ENCODE peak calls at places on chromosome 19, in five cellular contexts. One of them, this sample, is unnamed.

GRCh38 chr19:2193807-2194206 is 30.1 kb downstream of the DOT1L start:
- DNase-seq in Calu3: no peak
- DNase-seq in CD4-positive, alpha-beta T cell: no peak
- DNase-seq in cardiac muscle cell: no peak
- DNase-seq in breast epithelium: no peak
- DNase-seq in this sample: no peak

GRCh38 chr19:1736280-1736679 is 17.0 kb upstream of the ONECUT3 start:
- DNase-seq in Calu3: no peak
- DNase-seq in cardiac muscle cell: no peak
- DNase-seq in CD4-positive, alpha-beta T cell: no peak
- DNase-seq in breast epithelium: no peak
- DNase-seq in this sample: no peak

GRCh38 chr19:19510432-19510831 is 4.9 kb downstream of the TSSK6 start:
- DNase-seq in cardiac muscle cell: peak; percentile 20
- DNase-seq in CD4-positive, alpha-beta T cell: no peak
- DNase-seq in breast epithelium: no peak
- DNase-seq in Calu3: no peak
- DNase-seq in this sample: no peak

GRCh38 chr19:1122972-1123363 is 19.2 kb downstream of the GPX4 start:
- DNase-seq in CD4-positive, alpha-beta T cell: no peak
- DNase-seq in Calu3: peak; percentile 88
- DNase-seq in breast epithelium: no peak
- DNase-seq in cardiac muscle cell: peak; percentile 86
- DNase-seq in this sample: no peak

GRCh38 chr19:3048190-3048533 is 14.1 kb downstream of the TLE5 start:
- DNase-seq in breast epithelium: no peak
- DNase-seq in CD4-positive, alpha-beta T cell: no peak
- DNase-seq in cardiac muscle cell: no peak
- DNase-seq in Calu3: no peak
- DNase-seq in this sample: no peak

GRCh38 chr19:29871143-29871542 is 59.4 kb downstream of the CCNE1 start:
- DNase-seq in cardiac muscle cell: no peak
- DNase-seq in Calu3: no peak
- DNase-seq in CD4-positive, alpha-beta T cell: no peak
- DNase-seq in breast epithelium: no peak
- DNase-seq in this sample: no peak

GRCh38 chr19:29260477-29261317 is 47.7 kb upstream of the UQCRFS1 start:
- DNase-seq in breast epithelium: no peak
- DNase-seq in Calu3: peak; percentile 40
- DNase-seq in cardiac muscle cell: peak; percentile 40
- DNase-seq in CD4-positive, alpha-beta T cell: no peak
- DNase-seq in this sample: peak; percentile 23

GRCh38 chr19:19463348-19464117 is 51.8 kb downstream of the TSSK6 start:
- DNase-seq in cardiac muscle cell: peak; percentile 68
- DNase-seq in CD4-positive, alpha-beta T cell: no peak
- DNase-seq in Calu3: no peak
- DNase-seq in breast epithelium: no peak
- DNase-seq in this sample: no peak

GRCh38 chr19:46489445-46490272 is 6.0 kb downstream of the PNMA8B start:
- DNase-seq in cardiac muscle cell: peak; percentile 81
- DNase-seq in CD4-positive, alpha-beta T cell: no peak
- DNase-seq in Calu3: no peak
- DNase-seq in breast epithelium: no peak
- DNase-seq in this sample: no peak

GRCh38 chr19:13156968-13157882 is 7.0 kb downstream of the IER2 start:
- DNase-seq in breast epithelium: no peak
- DNase-seq in cardiac muscle cell: no peak
- DNase-seq in CD4-positive, alpha-beta T cell: no peak
- DNase-seq in Calu3: no peak
- DNase-seq in this sample: no peak

GRCh38 chr19:41367848-41368301 is 3.9 kb upstream of the B9D2 start:
- DNase-seq in cardiac muscle cell: peak; percentile 93
- DNase-seq in breast epithelium: no peak
- DNase-seq in CD4-positive, alpha-beta T cell: no peak
- DNase-seq in Calu3: peak; percentile 46
- DNase-seq in this sample: no peak

GRCh38 chr19:40611096-40611495 is 9.9 kb downstream of the LTBP4 start:
- DNase-seq in Calu3: no peak
- DNase-seq in breast epithelium: no peak
- DNase-seq in CD4-positive, alpha-beta T cell: no peak
- DNase-seq in cardiac muscle cell: no peak
- DNase-seq in this sample: no peak

GRCh38 chr19:50749490-50749889 is 20.8 kb upstream of the GPR32 start:
- DNase-seq in breast epithelium: no peak
- DNase-seq in CD4-positive, alpha-beta T cell: no peak
- DNase-seq in Calu3: no peak
- DNase-seq in cardiac muscle cell: no peak
- DNase-seq in this sample: no peak

GRCh38 chr19:50387176-50387867 is 3.2 kb downstream of the POLD1 start:
- DNase-seq in breast epithelium: no peak
- DNase-seq in Calu3: no peak
- DNase-seq in CD4-positive, alpha-beta T cell: no peak
- DNase-seq in cardiac muscle cell: peak; percentile 47
- DNase-seq in this sample: no peak

GRCh38 chr19:7149956-7150705 is 80.6 kb downstream of the ZNF557 start:
- DNase-seq in Calu3: no peak
- DNase-seq in cardiac muscle cell: no peak
- DNase-seq in breast epithelium: no peak
- DNase-seq in CD4-positive, alpha-beta T cell: no peak
- DNase-seq in this sample: no peak

GRCh38 chr19:28633223-28634030 is 579.5 kb downstream of the UQCRFS1 start:
- DNase-seq in breast epithelium: no peak
- DNase-seq in CD4-positive, alpha-beta T cell: peak; percentile 3
- DNase-seq in cardiac muscle cell: peak; percentile 77
- DNase-seq in Calu3: peak; percentile 68
- DNase-seq in this sample: peak; percentile 54

GRCh38 chr19:31232220-31232619 is 117.0 kb downstream of the TSHZ3 start:
- DNase-seq in cardiac muscle cell: no peak
- DNase-seq in Calu3: no peak
- DNase-seq in breast epithelium: no peak
- DNase-seq in CD4-positive, alpha-beta T cell: no peak
- DNase-seq in this sample: no peak

GRCh38 chr19:53002479-53002878 is 11.2 kb upstream of the ERVV-1 start:
- DNase-seq in Calu3: no peak
- DNase-seq in CD4-positive, alpha-beta T cell: no peak
- DNase-seq in cardiac muscle cell: no peak
- DNase-seq in breast epithelium: no peak
- DNase-seq in this sample: no peak

GRCh38 chr19:40763963-40764362 is 11.4 kb upstream of the MIA start:
- DNase-seq in CD4-positive, alpha-beta T cell: no peak
- DNase-seq in cardiac muscle cell: no peak
- DNase-seq in Calu3: no peak
- DNase-seq in breast epithelium: no peak
- DNase-seq in this sample: no peak

GRCh38 chr19:801030-801860 is 4.0 kb downstream of the PTBP1 start:
- DNase-seq in Calu3: peak; percentile 38
- DNase-seq in CD4-positive, alpha-beta T cell: no peak
- DNase-seq in cardiac muscle cell: peak; percentile 70
- DNase-seq in breast epithelium: no peak
- DNase-seq in this sample: no peak

GRCh38 chr19:1213391-1214286 is 8.1 kb downstream of the STK11 start:
- DNase-seq in CD4-positive, alpha-beta T cell: peak; percentile 30
- DNase-seq in cardiac muscle cell: peak; percentile 71
- DNase-seq in breast epithelium: no peak
- DNase-seq in Calu3: no peak
- DNase-seq in this sample: no peak

GRCh38 chr19:15028490-15028889 is 20.8 kb upstream of the CASP14 start:
- DNase-seq in cardiac muscle cell: no peak
- DNase-seq in Calu3: no peak
- DNase-seq in breast epithelium: no peak
- DNase-seq in CD4-positive, alpha-beta T cell: no peak
- DNase-seq in this sample: no peak

DNA sequence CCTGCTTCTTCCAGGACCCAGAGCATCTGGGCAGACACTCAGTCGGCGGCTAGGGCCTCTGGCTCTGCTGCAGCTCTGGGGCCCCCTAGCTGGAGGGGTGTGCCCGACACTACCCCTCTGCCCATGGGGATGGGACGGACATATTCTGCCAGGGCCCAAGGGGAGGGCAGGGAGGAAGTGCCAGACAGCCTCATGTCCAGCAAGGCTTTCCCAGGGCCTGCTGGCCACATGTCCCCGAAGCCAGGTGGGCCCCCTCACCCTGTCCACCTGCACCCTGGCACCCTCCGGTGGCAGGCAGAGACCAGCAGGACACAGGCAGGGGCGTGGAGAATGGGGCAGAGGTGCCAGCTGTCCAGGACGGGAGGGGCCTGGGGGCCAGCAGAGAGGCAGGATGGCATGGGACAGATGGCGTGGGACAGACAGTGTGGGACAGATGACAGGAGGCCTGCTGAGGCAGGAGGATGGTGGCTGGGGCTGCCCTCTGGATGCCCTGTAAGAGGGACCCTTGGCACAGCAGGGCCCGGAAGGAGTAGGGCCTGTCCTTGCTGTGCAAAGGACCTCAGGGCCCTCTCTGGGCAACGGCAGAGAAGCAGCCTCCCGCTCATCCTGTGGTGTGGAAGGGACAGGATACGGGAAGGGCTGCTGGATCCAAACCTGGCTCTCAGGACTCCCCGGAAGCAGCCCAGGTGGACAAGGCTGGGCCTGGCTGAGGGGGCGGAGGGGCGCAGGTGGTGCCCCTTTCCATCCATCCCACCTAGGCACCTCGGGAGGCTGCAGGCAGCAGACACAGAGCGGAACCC is 29.1 kb downstream of the CEBPG start:
- DNase-seq in cardiac muscle cell: no peak
- DNase-seq in CD4-positive, alpha-beta T cell: no peak
- DNase-seq in Calu3: no peak
- DNase-seq in breast epithelium: peak; percentile 38
- DNase-seq in this sample: no peak
- TF ChIP-seq CTCF in cardiac muscle cell: no peak
- TF ChIP-seq CTCF in CD4-positive, alpha-beta T cell: no peak
- TF ChIP-seq CTCF in Calu3: no peak
- TF ChIP-seq CTCF in breast epithelium: no peak
- TF ChIP-seq CTCF in this sample: no peak

DNA sequence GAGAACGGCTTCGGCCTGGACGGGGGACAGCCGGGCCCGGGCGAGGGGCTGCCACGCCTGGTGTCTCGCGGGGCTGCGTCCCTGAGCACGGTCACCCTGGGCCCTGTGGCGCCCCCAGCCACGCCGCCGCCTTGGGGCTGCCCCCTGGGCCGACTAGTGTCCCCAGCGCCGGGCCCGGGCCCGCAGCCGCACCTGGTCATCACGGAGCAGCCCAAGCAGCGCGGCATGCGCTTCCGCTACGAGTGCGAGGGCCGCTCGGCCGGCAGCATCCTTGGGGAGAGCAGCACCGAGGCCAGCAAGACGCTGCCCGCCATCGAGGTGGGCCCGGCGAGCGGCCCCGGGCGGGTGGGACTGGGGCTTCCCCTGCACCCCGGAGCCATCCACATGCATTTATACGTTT is 10.7 kb downstream of the RELB start:
- DNase-seq in cardiac muscle cell: no peak
- DNase-seq in breast epithelium: no peak
- DNase-seq in CD4-positive, alpha-beta T cell: no peak
- DNase-seq in Calu3: no peak
- DNase-seq in this sample: no peak
- TF ChIP-seq CTCF in cardiac muscle cell: no peak
- TF ChIP-seq CTCF in breast epithelium: no peak
- TF ChIP-seq CTCF in CD4-positive, alpha-beta T cell: no peak
- TF ChIP-seq CTCF in Calu3: no peak
- TF ChIP-seq CTCF in this sample: no peak

GRCh38 chr19:39543477-39543857 is 3.5 kb upstream of the EID2 start:
- DNase-seq in CD4-positive, alpha-beta T cell: no peak
- DNase-seq in cardiac muscle cell: no peak
- DNase-seq in Calu3: no peak
- DNase-seq in breast epithelium: no peak
- DNase-seq in this sample: no peak
- TF ChIP-seq CTCF in CD4-positive, alpha-beta T cell: no peak
- TF ChIP-seq CTCF in cardiac muscle cell: no peak
- TF ChIP-seq CTCF in Calu3: no peak
- TF ChIP-seq CTCF in breast epithelium: no peak
- TF ChIP-seq CTCF in this sample: no peak

GRCh38 chr19:11483176-11484111 is 2.6 kb upstream of the ELAVL3 start:
- DNase-seq in Calu3: no peak
- DNase-seq in CD4-positive, alpha-beta T cell: no peak
- DNase-seq in cardiac muscle cell: no peak
- DNase-seq in breast epithelium: no peak
- DNase-seq in this sample: no peak

GRCh38 chr19:11480927-11481776 is at the start of gene ELAVL3:
- DNase-seq in breast epithelium: no peak
- DNase-seq in Calu3: no peak
- DNase-seq in cardiac muscle cell: no peak
- DNase-seq in CD4-positive, alpha-beta T cell: no peak
- DNase-seq in this sample: no peak

GRCh38 chr19:11480081-11480926 is 542 bp downstream of the ELAVL3 start:
- DNase-seq in CD4-positive, alpha-beta T cell: no peak
- DNase-seq in breast epithelium: no peak
- DNase-seq in Calu3: no peak
- DNase-seq in cardiac muscle cell: no peak
- DNase-seq in this sample: no peak

GRCh38 chr19:11482384-11483050 is 1.7 kb upstream of the ELAVL3 start:
- DNase-seq in cardiac muscle cell: peak; percentile 92
- DNase-seq in CD4-positive, alpha-beta T cell: peak; percentile 72
- DNase-seq in Calu3: peak; percentile 77
- DNase-seq in breast epithelium: peak; percentile 67
- DNase-seq in this sample: peak; percentile 53

GRCh38 chr19:11481777-11482383 is 1.0 kb upstream of the ELAVL3 start:
- DNase-seq in CD4-positive, alpha-beta T cell: peak; percentile 33
- DNase-seq in breast epithelium: no peak
- DNase-seq in Calu3: no peak
- DNase-seq in cardiac muscle cell: peak; percentile 93
- DNase-seq in this sample: peak; percentile 48
- TF ChIP-seq CTCF in CD4-positive, alpha-beta T cell: no peak
- TF ChIP-seq CTCF in breast epithelium: no peak
- TF ChIP-seq CTCF in Calu3: no peak
- TF ChIP-seq CTCF in cardiac muscle cell: no peak
- TF ChIP-seq CTCF in this sample: no peak

GRCh38 chr19:17423429-17424208 is 3.8 kb downstream of the MVB12A start:
- DNase-seq in CD4-positive, alpha-beta T cell: no peak
- DNase-seq in breast epithelium: no peak
- DNase-seq in Calu3: no peak
- DNase-seq in cardiac muscle cell: no peak
- DNase-seq in this sample: no peak
- TF ChIP-seq CTCF in CD4-positive, alpha-beta T cell: no peak
- TF ChIP-seq CTCF in breast epithelium: no peak
- TF ChIP-seq CTCF in Calu3: no peak
- TF ChIP-seq CTCF in cardiac muscle cell: no peak
- TF ChIP-seq CTCF in this sample: no peak

DNA sequence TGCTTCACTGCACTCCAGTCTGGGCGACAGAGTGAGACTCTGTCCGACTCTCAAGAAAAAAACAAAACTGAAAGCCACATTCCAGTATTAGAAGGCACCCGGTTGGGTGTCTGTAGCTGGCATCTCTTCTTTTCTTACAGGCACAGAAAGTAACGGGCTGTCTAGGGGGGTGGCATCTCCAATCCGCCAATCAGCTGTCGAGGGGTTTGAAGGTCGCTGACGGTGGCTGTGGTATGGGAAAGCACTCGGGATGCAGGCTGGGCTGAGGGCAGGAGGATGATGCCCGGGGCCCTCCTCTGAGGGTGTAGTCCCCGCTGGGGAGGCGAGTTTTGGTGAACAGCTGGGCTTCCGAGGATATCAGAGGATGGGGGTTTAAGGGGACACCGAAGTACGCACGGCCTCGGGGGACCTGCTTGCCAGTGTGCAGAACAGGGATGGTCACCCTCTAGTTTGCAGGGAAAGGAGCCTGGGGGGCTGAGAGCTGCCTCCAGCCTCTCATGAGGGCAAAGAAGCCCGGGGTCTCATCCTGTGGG is 27.0 kb upstream of the ZBTB7A start:
- DNase-seq in breast epithelium: no peak
- DNase-seq in CD4-positive, alpha-beta T cell: no peak
- DNase-seq in cardiac muscle cell: no peak
- DNase-seq in Calu3: no peak
- DNase-seq in this sample: no peak
- TF ChIP-seq CTCF in breast epithelium: no peak
- TF ChIP-seq CTCF in CD4-positive, alpha-beta T cell: no peak
- TF ChIP-seq CTCF in cardiac muscle cell: no peak
- TF ChIP-seq CTCF in Calu3: no peak
- TF ChIP-seq CTCF in this sample: no peak

GRCh38 chr19:11659612-11660011 is 62.3 kb downstream of the ZNF627 start:
- DNase-seq in cardiac muscle cell: peak; percentile 10
- DNase-seq in breast epithelium: no peak
- DNase-seq in Calu3: no peak
- DNase-seq in CD4-positive, alpha-beta T cell: no peak
- DNase-seq in this sample: no peak
- TF ChIP-seq CTCF in cardiac muscle cell: peak; percentile 24
- TF ChIP-seq CTCF in breast epithelium: no peak
- TF ChIP-seq CTCF in Calu3: no peak
- TF ChIP-seq CTCF in CD4-positive, alpha-beta T cell: no peak
- TF ChIP-seq CTCF in this sample: peak; percentile 33